ENCODE peak calls at places on chromosomes 5 and 9, in five cellular contexts. R is AG20443, D is HFFc6, C is glutamatergic neuron, F is posterior vena cava. X is an unnamed sample.

GRCh38 chr5:122816726-122817125 is 28.7 kb upstream of the SNX24 start:
- DNase-seq in C (no peak), F (no peak), R (no peak), D (no peak), X (no peak)

GRCh38 chr5:52783226-52783959 is 4.3 kb upstream of the ITGA1 start:
- DNase-seq in R (peak), C (no peak), D (peak), F (no peak), X (no peak)

GRCh38 chr9:121885345-121885901 is 207.7 kb downstream of the TTLL11 start:
- DNase-seq in D (peak), C (no peak), F (no peak), R (no peak), X (peak)

GRCh38 chr9:87189006-87189405 is 241.7 kb upstream of the GAS1 start:
- DNase-seq in C (no peak), R (no peak), D (no peak), F (no peak), X (no peak)

GRCh38 chr5:34803974-34804373 is 35.0 kb upstream of the TTC23L start:
- DNase-seq in D (no peak), R (peak), F (no peak), C (no peak), X (no peak)

GRCh38 chr5:140018096-140018481 is 25.0 kb downstream of the NRG2 start:
- DNase-seq in F (no peak), C (no peak), D (no peak), R (no peak), X (no peak)

GRCh38 chr5:170221319-170221718 is 11.5 kb upstream of the C5orf58 start:
- DNase-seq in C (no peak), D (no peak), F (no peak), R (no peak), X (no peak)

GRCh38 chr9:3750311-3750710 is 224.5 kb upstream of the RFX3 start:
- DNase-seq in R (no peak), F (no peak), D (no peak), C (no peak), X (peak)

GRCh38 chr5:74409737-74410136 is 230.8 kb downstream of the ENC1 start:
- DNase-seq in C (no peak), R (no peak), D (no peak), F (no peak), X (no peak)

GRCh38 chr5:145484195-145484594 is 350.9 kb downstream of the PRELID2 start:
- DNase-seq in R (peak), D (peak), F (no peak), C (no peak), X (peak)

GRCh38 chr9:128317629-128318028 is 4.6 kb downstream of the TRUB2 start:
- DNase-seq in R (no peak), C (no peak), F (no peak), D (no peak), X (no peak)

GRCh38 chr5:172117977-172118701 is 69.9 kb downstream of the STK10 start:
- DNase-seq in D (no peak), F (peak), R (no peak), C (no peak), X (no peak)